ENCODE peak calls at places on chromosomes 6 and 20, in six cellular contexts. One of them, this sample, is unnamed.

GRCh38 chr20:61956396-61957342 is 109.0 kb downstream of the TAF4 start:
- DNase-seq in uterus: no peak
- DNase-seq in heart right ventricle: no peak
- DNase-seq in endodermal cell: no peak
- DNase-seq in CD8-positive, alpha-beta T cell: no peak
- DNase-seq in adrenal gland: peak
- DNase-seq in this sample: no peak

GRCh38 chr6:136959471-136959891 is 37.4 kb downstream of the SLC35D3 start:
- DNase-seq in CD8-positive, alpha-beta T cell: no peak
- DNase-seq in uterus: no peak
- DNase-seq in adrenal gland: no peak
- DNase-seq in endodermal cell: peak
- DNase-seq in heart right ventricle: no peak
- DNase-seq in this sample: no peak

GRCh38 chr6:49911252-49911651 is 44.9 kb upstream of the CRISP1 start:
- DNase-seq in endodermal cell: no peak
- DNase-seq in heart right ventricle: no peak
- DNase-seq in uterus: no peak
- DNase-seq in adrenal gland: no peak
- DNase-seq in CD8-positive, alpha-beta T cell: no peak
- DNase-seq in this sample: no peak

GRCh38 chr20:1894471-1894950 is 696 bp upstream of the SIRPA start:
- DNase-seq in CD8-positive, alpha-beta T cell: no peak
- DNase-seq in uterus: peak
- DNase-seq in adrenal gland: no peak
- DNase-seq in endodermal cell: peak
- DNase-seq in heart right ventricle: no peak
- DNase-seq in this sample: no peak

GRCh38 chr20:7841291-7841966 is 98.8 kb downstream of the HAO1 start:
- DNase-seq in CD8-positive, alpha-beta T cell: no peak
- DNase-seq in uterus: no peak
- DNase-seq in adrenal gland: no peak
- DNase-seq in heart right ventricle: peak
- DNase-seq in endodermal cell: no peak
- DNase-seq in this sample: no peak

GRCh38 chr6:113564401-113565161 is 292.6 kb upstream of the MARCKS start:
- DNase-seq in heart right ventricle: peak
- DNase-seq in adrenal gland: peak
- DNase-seq in endodermal cell: peak
- DNase-seq in uterus: peak
- DNase-seq in CD8-positive, alpha-beta T cell: no peak
- DNase-seq in this sample: no peak

GRCh38 chr6:135655055-135655454 is 157.5 kb upstream of the AHI1 start:
- DNase-seq in adrenal gland: no peak
- DNase-seq in uterus: no peak
- DNase-seq in CD8-positive, alpha-beta T cell: no peak
- DNase-seq in heart right ventricle: no peak
- DNase-seq in endodermal cell: no peak
- DNase-seq in this sample: no peak

GRCh38 chr6:7235712-7236311 is 77.2 kb downstream of the SSR1 start:
- DNase-seq in adrenal gland: no peak
- DNase-seq in heart right ventricle: no peak
- DNase-seq in CD8-positive, alpha-beta T cell: no peak
- DNase-seq in uterus: no peak
- DNase-seq in endodermal cell: peak
- DNase-seq in this sample: no peak

GRCh38 chr6:88815491-88815890 is 147.9 kb downstream of the RNGTT start:
- DNase-seq in adrenal gland: no peak
- DNase-seq in CD8-positive, alpha-beta T cell: no peak
- DNase-seq in uterus: no peak
- DNase-seq in endodermal cell: no peak
- DNase-seq in heart right ventricle: no peak
- DNase-seq in this sample: no peak

GRCh38 chr20:10487354-10488115 is 52.4 kb downstream of the SLX4IP start:
- DNase-seq in heart right ventricle: no peak
- DNase-seq in endodermal cell: no peak
- DNase-seq in uterus: no peak
- DNase-seq in adrenal gland: no peak
- DNase-seq in CD8-positive, alpha-beta T cell: no peak
- DNase-seq in this sample: no peak

GRCh38 chr6:75113446-75113845 is 92.4 kb downstream of the COL12A1 start:
- DNase-seq in uterus: no peak
- DNase-seq in CD8-positive, alpha-beta T cell: no peak
- DNase-seq in heart right ventricle: no peak
- DNase-seq in adrenal gland: no peak
- DNase-seq in endodermal cell: no peak
- DNase-seq in this sample: no peak

GRCh38 chr6:71721642-71722041 is 164.7 kb upstream of the RIMS1 start:
- DNase-seq in uterus: no peak
- DNase-seq in heart right ventricle: peak
- DNase-seq in adrenal gland: no peak
- DNase-seq in endodermal cell: no peak
- DNase-seq in CD8-positive, alpha-beta T cell: no peak
- DNase-seq in this sample: no peak

GRCh38 chr6:3227363-3228045 is at the start of gene TUBB2B:
- DNase-seq in uterus: no peak
- DNase-seq in CD8-positive, alpha-beta T cell: no peak
- DNase-seq in heart right ventricle: no peak
- DNase-seq in adrenal gland: no peak
- DNase-seq in endodermal cell: peak
- DNase-seq in this sample: no peak

GRCh38 chr20:62949887-62950286 is 2.6 kb upstream of the SLC17A9 start:
- DNase-seq in heart right ventricle: no peak
- DNase-seq in CD8-positive, alpha-beta T cell: no peak
- DNase-seq in endodermal cell: no peak
- DNase-seq in uterus: no peak
- DNase-seq in adrenal gland: no peak
- DNase-seq in this sample: no peak

GRCh38 chr20:23114018-23114417 is 27.9 kb upstream of the CD93 start:
- DNase-seq in uterus: no peak
- DNase-seq in heart right ventricle: peak
- DNase-seq in endodermal cell: no peak
- DNase-seq in CD8-positive, alpha-beta T cell: no peak
- DNase-seq in adrenal gland: peak
- DNase-seq in this sample: no peak

GRCh38 chr20:46272389-46273047 is 35.8 kb downstream of the CDH22 start:
- DNase-seq in endodermal cell: no peak
- DNase-seq in uterus: no peak
- DNase-seq in adrenal gland: no peak
- DNase-seq in heart right ventricle: no peak
- DNase-seq in CD8-positive, alpha-beta T cell: no peak
- DNase-seq in this sample: no peak

GRCh38 chr6:107114872-107115694 is at the start of gene BEND3:
- DNase-seq in heart right ventricle: peak
- DNase-seq in CD8-positive, alpha-beta T cell: peak
- DNase-seq in endodermal cell: peak
- DNase-seq in adrenal gland: peak
- DNase-seq in uterus: no peak
- DNase-seq in this sample: peak

GRCh38 chr20:6613280-6613861 is 154.1 kb upstream of the BMP2 start:
- DNase-seq in CD8-positive, alpha-beta T cell: no peak
- DNase-seq in uterus: no peak
- DNase-seq in endodermal cell: no peak
- DNase-seq in adrenal gland: no peak
- DNase-seq in heart right ventricle: no peak
- DNase-seq in this sample: no peak

GRCh38 chr20:19495905-19496703 is 262.0 kb upstream of the RIN2 start:
- DNase-seq in endodermal cell: no peak
- DNase-seq in CD8-positive, alpha-beta T cell: no peak
- DNase-seq in heart right ventricle: no peak
- DNase-seq in adrenal gland: no peak
- DNase-seq in uterus: no peak
- DNase-seq in this sample: no peak

GRCh38 chr6:132764370-132764769 is 6.7 kb upstream of the VNN2 start:
- DNase-seq in uterus: peak
- DNase-seq in endodermal cell: peak
- DNase-seq in heart right ventricle: peak
- DNase-seq in adrenal gland: peak
- DNase-seq in CD8-positive, alpha-beta T cell: no peak
- DNase-seq in this sample: no peak

GRCh38 chr6:150177260-150178246 is 34.7 kb downstream of the PPP1R14C start:
- DNase-seq in heart right ventricle: peak
- DNase-seq in uterus: no peak
- DNase-seq in CD8-positive, alpha-beta T cell: no peak
- DNase-seq in adrenal gland: peak
- DNase-seq in endodermal cell: no peak
- DNase-seq in this sample: no peak

DNA sequence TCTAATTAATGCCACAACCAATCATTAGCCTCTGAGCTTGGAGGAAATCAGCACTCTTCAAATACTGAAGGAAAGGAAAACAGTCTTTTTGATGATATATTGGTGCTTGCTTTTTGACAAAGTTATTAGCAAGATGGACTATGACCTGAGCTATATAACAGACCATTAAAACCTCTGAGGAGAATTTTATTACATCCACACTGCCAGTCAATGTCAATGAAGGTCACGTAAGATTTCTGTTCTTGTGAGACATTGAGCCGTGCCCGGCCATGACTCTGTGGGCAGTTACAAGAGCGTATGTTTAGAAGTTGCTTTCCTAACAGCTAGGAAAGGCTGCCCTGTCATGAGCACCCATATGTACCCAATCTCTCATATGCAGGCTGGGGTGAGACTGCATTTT is 659.0 kb downstream of the UTRN start:
- DNase-seq in uterus: no peak
- DNase-seq in adrenal gland: no peak
- DNase-seq in heart right ventricle: no peak
- DNase-seq in CD8-positive, alpha-beta T cell: no peak
- DNase-seq in endodermal cell: no peak
- DNase-seq in this sample: no peak
- TF ChIP-seq CTCF in uterus: no peak
- TF ChIP-seq CTCF in adrenal gland: no peak
- TF ChIP-seq CTCF in heart right ventricle: no peak
- TF ChIP-seq CTCF in CD8-positive, alpha-beta T cell: no peak
- TF ChIP-seq CTCF in endodermal cell: no peak
- TF ChIP-seq CTCF in this sample: no peak

GRCh38 chr6:12603711-12604049 is 112.9 kb upstream of the PHACTR1 start:
- DNase-seq in uterus: no peak
- DNase-seq in endodermal cell: no peak
- DNase-seq in heart right ventricle: no peak
- DNase-seq in CD8-positive, alpha-beta T cell: no peak
- DNase-seq in adrenal gland: no peak
- DNase-seq in this sample: no peak
- TF ChIP-seq CTCF in uterus: no peak
- TF ChIP-seq CTCF in endodermal cell: peak
- TF ChIP-seq CTCF in heart right ventricle: no peak
- TF ChIP-seq CTCF in CD8-positive, alpha-beta T cell: no peak
- TF ChIP-seq CTCF in adrenal gland: no peak
- TF ChIP-seq CTCF in this sample: no peak

GRCh38 chr6:67009818-67010217 is 1302.8 kb upstream of the EYS start:
- DNase-seq in uterus: no peak
- DNase-seq in endodermal cell: peak
- DNase-seq in CD8-positive, alpha-beta T cell: no peak
- DNase-seq in heart right ventricle: no peak
- DNase-seq in adrenal gland: no peak
- DNase-seq in this sample: no peak
- TF ChIP-seq CTCF in uterus: no peak
- TF ChIP-seq CTCF in endodermal cell: peak
- TF ChIP-seq CTCF in CD8-positive, alpha-beta T cell: no peak
- TF ChIP-seq CTCF in heart right ventricle: no peak
- TF ChIP-seq CTCF in adrenal gland: no peak
- TF ChIP-seq CTCF in this sample: no peak

GRCh38 chr6:165675120-165675519 is 12.1 kb upstream of the PDE10A start:
- DNase-seq in endodermal cell: no peak
- DNase-seq in uterus: no peak
- DNase-seq in heart right ventricle: no peak
- DNase-seq in adrenal gland: no peak
- DNase-seq in CD8-positive, alpha-beta T cell: no peak
- DNase-seq in this sample: no peak

GRCh38 chr6:165677091-165677490 is 14.1 kb upstream of the PDE10A start:
- DNase-seq in uterus: no peak
- DNase-seq in adrenal gland: no peak
- DNase-seq in endodermal cell: no peak
- DNase-seq in heart right ventricle: no peak
- DNase-seq in CD8-positive, alpha-beta T cell: no peak
- DNase-seq in this sample: no peak

GRCh38 chr6:165674155-165675029 is 11.4 kb upstream of the PDE10A start:
- DNase-seq in adrenal gland: no peak
- DNase-seq in endodermal cell: no peak
- DNase-seq in CD8-positive, alpha-beta T cell: no peak
- DNase-seq in heart right ventricle: no peak
- DNase-seq in uterus: no peak
- DNase-seq in this sample: no peak

GRCh38 chr6:165678429-165678828 is 15.4 kb upstream of the PDE10A start:
- DNase-seq in uterus: no peak
- DNase-seq in CD8-positive, alpha-beta T cell: no peak
- DNase-seq in heart right ventricle: no peak
- DNase-seq in adrenal gland: no peak
- DNase-seq in endodermal cell: no peak
- DNase-seq in this sample: no peak

DNA sequence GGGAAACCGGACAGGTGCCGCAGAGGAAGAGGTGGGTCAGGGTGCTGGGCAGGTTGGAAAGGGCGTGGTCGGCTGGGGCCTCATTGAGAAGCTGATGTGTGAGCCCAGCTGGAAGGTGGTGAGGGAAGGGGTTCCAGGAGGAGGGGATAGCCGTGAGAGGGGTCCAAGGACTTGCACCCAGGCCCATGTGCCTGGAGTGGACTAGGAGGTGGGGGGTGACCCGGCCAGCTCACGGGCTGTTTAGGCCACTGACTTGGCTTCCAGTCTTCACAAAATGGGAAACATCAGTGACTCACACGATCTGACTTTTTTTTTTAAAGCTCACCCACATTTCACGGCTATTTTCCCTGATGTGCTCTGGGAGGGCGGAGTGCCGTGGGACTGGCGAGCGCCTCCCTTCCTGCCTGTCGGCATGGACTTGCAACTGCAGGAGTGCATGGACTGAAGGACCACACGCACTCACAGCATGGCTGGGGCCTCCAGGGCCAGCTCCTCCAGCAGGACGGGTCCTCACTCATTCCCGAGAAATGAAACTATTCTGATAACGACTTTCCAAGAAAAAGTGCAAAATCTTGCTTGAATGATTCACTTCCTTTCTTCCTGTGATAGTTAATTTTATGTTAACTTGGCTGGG is 13.5 kb upstream of the PDE10A start:
- DNase-seq in adrenal gland: no peak
- DNase-seq in CD8-positive, alpha-beta T cell: no peak
- DNase-seq in endodermal cell: no peak
- DNase-seq in heart right ventricle: peak
- DNase-seq in uterus: no peak
- DNase-seq in this sample: no peak
- TF ChIP-seq CTCF in adrenal gland: no peak
- TF ChIP-seq CTCF in CD8-positive, alpha-beta T cell: no peak
- TF ChIP-seq CTCF in endodermal cell: peak
- TF ChIP-seq CTCF in heart right ventricle: peak
- TF ChIP-seq CTCF in uterus: peak
- TF ChIP-seq CTCF in this sample: no peak